ENCODE peak calls at places on chromosomes 2 and 18, in six cellular contexts. D is NCI-H2029, H is T-helper 9 cell, Z is HFFc6, F is H7, U is putamen. B is an unnamed sample.
A peak's percentile ranks its signal among the peaks of the same experiment; 100 is the strongest.

GRCh38 chr2:111066062-111066593 is 54.6 kb upstream of the BCL2L11 start:
- DNase-seq in D (no peak), U (no peak), H (no peak), F (no peak), Z (no peak), B (no peak)

GRCh38 chr18:8673276-8674209 is 31.8 kb upstream of the MTCL1 start:
- DNase-seq in F (no peak), U (no peak), Z (no peak), D (no peak), H (no peak), B (no peak)

GRCh38 chr2:164054651-164055050 is 318.8 kb upstream of the FIGN start:
- DNase-seq in Z (no peak), H (no peak), U (no peak), F (no peak), D (no peak), B (no peak)

GRCh38 chr18:47993409-47993808 is 63.0 kb upstream of the SMAD2 start:
- DNase-seq in F (no peak), U (no peak), D (no peak), H (no peak), Z (no peak), B (no peak)

GRCh38 chr2:27243391-27244130 is 19.3 kb downstream of the SLC30A3 start:
- DNase-seq in F (no peak), U (no peak), D (no peak), H (no peak), Z (no peak), B (no peak)

GRCh38 chr2:63544017-63544627 is 44.2 kb downstream of the WDPCP start:
- DNase-seq in H (no peak), F (no peak), U (no peak), D (no peak), Z (no peak), B (peak; percentile 5)

GRCh38 chr2:230602562-230603230 is 109.9 kb upstream of the CAB39 start:
- DNase-seq in D (peak; percentile 17), H (peak; percentile 29), Z (no peak), U (no peak), F (no peak), B (no peak)

GRCh38 chr2:174312581-174313234 is 22.0 kb upstream of the SP9 start:
- DNase-seq in F (peak; percentile 22), U (no peak), D (no peak), Z (no peak), H (no peak), B (no peak)

GRCh38 chr2:109318150-109318948 is 189.3 kb downstream of the SH3RF3 start:
- DNase-seq in Z (peak; percentile 85), U (peak; percentile 25), F (no peak), H (no peak), D (no peak), B (peak; percentile 82)

GRCh38 chr2:142347751-142348150 is 216.9 kb upstream of the LRP1B start:
- DNase-seq in F (no peak), D (no peak), Z (no peak), U (no peak), H (no peak), B (no peak)

GRCh38 chr18:12253517-12254136 is 534 bp upstream of the CIDEA start:
- DNase-seq in D (peak; percentile 16), F (peak; percentile 79), U (no peak), Z (no peak), H (no peak), B (no peak)

GRCh38 chr2:61736982-61737381 is 116.9 kb downstream of the FAM161A start:
- DNase-seq in F (no peak), Z (no peak), U (no peak), H (no peak), D (no peak), B (no peak)

GRCh38 chr2:132521321-132521720 is 104.7 kb downstream of the GPR39 start:
- DNase-seq in U (no peak), Z (no peak), D (no peak), H (no peak), F (peak; percentile 14), B (peak; percentile 16)

GRCh38 chr2:135667045-135667444 is 74.6 kb upstream of the UBXN4 start:
- DNase-seq in H (no peak), F (no peak), U (no peak), Z (no peak), D (no peak), B (no peak)

GRCh38 chr2:203800783-203801182 is 66.8 kb upstream of the CTLA4 start:
- DNase-seq in Z (no peak), D (no peak), F (no peak), H (no peak), U (no peak), B (no peak)

GRCh38 chr2:65055427-65056214 is 595 bp upstream of the CEP68 start:
- DNase-seq in D (peak; percentile 48), H (peak; percentile 58), U (peak; percentile 34), Z (no peak), F (no peak), B (no peak)

GRCh38 chr2:8856176-8856575 is 18.8 kb upstream of the KIDINS220 start:
- DNase-seq in Z (no peak), H (no peak), D (no peak), F (no peak), U (no peak), B (no peak)

GRCh38 chr2:43008388-43008787 is 216.0 kb upstream of the HAAO start:
- DNase-seq in Z (no peak), F (no peak), U (no peak), H (no peak), D (no peak), B (no peak)

GRCh38 chr18:11040823-11041712 is 108.3 kb downstream of the PIEZO2 start:
- DNase-seq in U (peak; percentile 72), Z (peak; percentile 41), F (peak; percentile 73), D (no peak), H (no peak), B (peak; percentile 65)

GRCh38 chr18:8889479-8889878 is 184.1 kb downstream of the MTCL1 start:
- DNase-seq in Z (peak; percentile 22), H (no peak), D (no peak), U (no peak), F (no peak), B (peak; percentile 20)

GRCh38 chr18:2625217-2625616 is 30.3 kb upstream of the SMCHD1 start:
- DNase-seq in Z (no peak), H (no peak), F (no peak), U (no peak), D (no peak), B (no peak)

GRCh38 chr2:72982781-72983499 is 65.6 kb downstream of the EMX1 start:
- DNase-seq in U (no peak), D (no peak), F (no peak), H (no peak), Z (no peak), B (no peak)

GRCh38 chr2:236352761-236353593 is 88.8 kb upstream of the ASB18 start:
- DNase-seq in Z (peak; percentile 20), D (no peak), H (no peak), F (no peak), U (no peak), B (peak; percentile 47)

GRCh38 chr2:47019991-47020681 is 104.5 kb upstream of the MCFD2 start:
- DNase-seq in D (no peak), Z (no peak), U (no peak), F (no peak), H (no peak), B (no peak)

GRCh38 chr2:199466704-199467461 is 9.1 kb upstream of the SATB2 start:
- DNase-seq in U (no peak), F (peak; percentile 62), D (no peak), Z (no peak), H (no peak), B (no peak)

GRCh38 chr18:3055201-3055600 is 42.3 kb upstream of the LPIN2 start:
- DNase-seq in H (no peak), U (no peak), D (no peak), Z (no peak), F (no peak), B (no peak)

GRCh38 chr2:47561906-47562305 is 158.9 kb downstream of the MSH2 start:
- DNase-seq in Z (no peak), F (no peak), D (no peak), U (no peak), H (no peak), B (no peak)

GRCh38 chr18:23183356-23184150 is 48.3 kb downstream of the CABLES1 start:
- DNase-seq in F (no peak), D (no peak), Z (peak; percentile 31), U (no peak), H (no peak), B (peak; percentile 38)

GRCh38 chr2:205482399-205483065 is 199.8 kb upstream of the NRP2 start:
- DNase-seq in Z (no peak), U (no peak), D (no peak), H (no peak), F (peak; percentile 12), B (no peak)

GRCh38 chr2:126874961-126875360 is 23.7 kb upstream of the TEX51 start:
- DNase-seq in F (no peak), H (no peak), U (no peak), Z (no peak), D (no peak), B (no peak)

GRCh38 chr2:7887441-7887840 is 794.4 kb upstream of the ID2 start:
- DNase-seq in D (no peak), U (no peak), Z (no peak), H (no peak), F (no peak), B (no peak)

B was measured in AG08396.